ENCODE peak calls at places on chromosome 6, in six cellular contexts. E is heart left ventricle, C is Peyer's patch, I is prostate gland, M is uterus, B is body of pancreas. Q is an unnamed sample. For H3K4me1, the result is how much of the 10 kb centered on the place peaks cover.

GRCh38 chr6:157556671-157557430 is 175.9 kb downstream of the ZDHHC14 start:
- DNase-seq in B (peak), I (peak), C (peak), E (no peak), M (no peak), Q (no peak)

GRCh38 chr6:22250486-22250885 is 46.4 kb downstream of the PRL start:
- DNase-seq in M (no peak), C (no peak), B (no peak), I (no peak), E (no peak), Q (no peak)

GRCh38 chr6:118574051-118574865 is 26.2 kb downstream of the PLN start:
- DNase-seq in M (no peak), C (no peak), E (no peak), I (no peak), B (no peak), Q (no peak)

GRCh38 chr6:12232339-12232738 is 57.8 kb upstream of the EDN1 start:
- DNase-seq in C (no peak), M (no peak), B (no peak), E (no peak), I (no peak), Q (no peak)

GRCh38 chr6:3017304-3017703 is 17.6 kb downstream of the NQO2 start:
- DNase-seq in C (no peak), I (no peak), B (no peak), M (no peak), E (no peak), Q (no peak)

GRCh38 chr6:128710305-128710704 is 172.6 kb upstream of the LAMA2 start:
- DNase-seq in B (no peak), C (no peak), M (no peak), I (no peak), E (no peak), Q (no peak)

GRCh38 chr6:16392010-16392409 is 153.6 kb downstream of the GMPR start:
- DNase-seq in E (no peak), C (no peak), I (no peak), B (no peak), M (no peak), Q (no peak)

GRCh38 chr6:20260360-20260759 is 48.1 kb upstream of the MBOAT1 start:
- DNase-seq in M (no peak), C (no peak), I (no peak), B (no peak), E (no peak), Q (no peak)

GRCh38 chr6:110814488-110815259 is 595 bp downstream of the CDK19 start:
- DNase-seq in C (peak), B (peak), I (no peak), M (peak), E (peak), Q (peak)

GRCh38 chr6:39430968-39431523 is 108.5 kb upstream of the KCNK16 start:
- DNase-seq in C (peak), I (peak), M (peak), B (no peak), E (peak), Q (peak)

GRCh38 chr6:170160031-170160627 is 130.7 kb downstream of the DLL1 start:
- DNase-seq in C (no peak), B (no peak), M (no peak), I (no peak), E (no peak), Q (no peak)

GRCh38 chr6:116370328-116370716 is 425 bp upstream of the DSE start:
- DNase-seq in C (peak), B (no peak), I (peak), M (no peak), E (no peak), Q (no peak)

GRCh38 chr6:22399693-22400092 is 102.9 kb upstream of the PRL start:
- DNase-seq in B (no peak), I (no peak), M (no peak), E (no peak), C (no peak), Q (no peak)

GRCh38 chr6:25061289-25061945 is 125.7 kb upstream of the RIPOR2 start:
- DNase-seq in B (no peak), I (no peak), M (no peak), C (no peak), E (no peak), Q (no peak)

GRCh38 chr6:27442932-27443331 is 30.0 kb downstream of the ZNF184 start:
- DNase-seq in M (no peak), I (no peak), C (no peak), B (no peak), E (no peak), Q (no peak)

GRCh38 chr6:169890049-169890448 is 138.6 kb downstream of the ERMARD start:
- DNase-seq in B (no peak), C (no peak), E (no peak), I (no peak), M (no peak), Q (no peak)

GRCh38 chr6:26045939-26046368 is 41.3 kb upstream of the HFE start:
- DNase-seq in C (no peak), M (no peak), B (no peak), E (no peak), I (no peak), Q (no peak)

GRCh38 chr6:125906158-125906998 is 50.2 kb upstream of the HINT3 start:
- DNase-seq in B (peak), I (no peak), E (no peak), M (no peak), C (peak), Q (no peak)

GRCh38 chr6:87900160-87900698 is 147.4 kb upstream of the SPACA1 start:
- DNase-seq in B (no peak), M (no peak), E (no peak), I (no peak), C (no peak), Q (no peak)

GRCh38 chr6:138246650-138247440 is 28.6 kb upstream of the PBOV1 start:
- DNase-seq in C (no peak), M (no peak), B (no peak), I (no peak), E (no peak), Q (no peak)

GRCh38 chr6:40319124-40319523 is 268.0 kb downstream of the LRFN2 start:
- DNase-seq in E (no peak), M (no peak), B (no peak), I (no peak), C (no peak), Q (no peak)

GRCh38 chr6:138944412-138944811 is 43.6 kb downstream of the REPS1 start:
- DNase-seq in C (no peak), M (no peak), I (no peak), B (no peak), E (no peak), Q (no peak)

GRCh38 chr6:47116616-47117015 is 74.5 kb upstream of the ADGRF1 start:
- DNase-seq in B (no peak), M (no peak), C (no peak), I (no peak), E (no peak), Q (no peak)

GRCh38 chr6:57108691-57109090 is 18.7 kb downstream of the ZNF451 start:
- DNase-seq in I (no peak), B (no peak), M (no peak), E (no peak), C (no peak), Q (no peak)

GRCh38 chr6:129500958-129501381 is 209.0 kb downstream of the ARHGAP18 start:
- DNase-seq in M (no peak), B (no peak), I (no peak), E (no peak), C (no peak), Q (no peak)

GRCh38 chr6:108622601-108623335 is 62.1 kb downstream of the FOXO3 start:
- DNase-seq in C (no peak), I (no peak), B (peak), M (peak), E (no peak), Q (peak)

GRCh38 chr6:162409986-162410715 is 317.4 kb downstream of the PRKN start:
- DNase-seq in B (no peak), E (no peak), I (no peak), M (no peak), C (no peak), Q (no peak)

GRCh38 chr6:39296745-39297640 is 17.2 kb downstream of the KCNK17 start:
- DNase-seq in M (peak), C (no peak), E (peak), I (no peak), B (no peak), Q (peak)

GRCh38 chr6:155314773-155315515 is 660 bp upstream of the TFB1M start:
- DNase-seq in M (peak), E (peak), C (peak), I (no peak), B (peak), Q (peak)

GRCh38 chr6:150250826-150251225 is 108.0 kb downstream of the PPP1R14C start:
- DNase-seq in C (no peak), E (no peak), B (no peak), M (no peak), I (peak), Q (no peak)

GRCh38 chr6:152472325-152472724 is 164.8 kb downstream of the SYNE1 start:
- DNase-seq in B (no peak), M (no peak), I (no peak), E (no peak), C (no peak), Q (no peak)

GRCh38 chr6:3162565-3163247 is 5.4 kb upstream of the TUBB2A start:
- DNase-seq in M (peak), I (peak), E (peak), B (peak), C (peak), Q (peak)

GRCh38 chr6:124903797-124904196 is 58.4 kb upstream of the RNF217 start:
- DNase-seq in I (no peak), M (no peak), B (no peak), C (no peak), E (no peak), Q (no peak)

GRCh38 chr6:24891004-24891403 is 44.8 kb downstream of the RIPOR2 start:
- DNase-seq in C (no peak), B (no peak), E (no peak), I (no peak), M (no peak), Q (no peak)

GRCh38 chr6:6654599-6655575 is 66.4 kb downstream of the LY86 start:
- DNase-seq in B (peak), M (no peak), E (peak), I (no peak), C (no peak), Q (no peak)

GRCh38 chr6:2263896-2264295 is 18.5 kb upstream of the GMDS start:
- DNase-seq in I (no peak), B (no peak), E (no peak), M (no peak), C (no peak), Q (no peak)

GRCh38 chr6:118775381-118775780 is 118.6 kb upstream of the ASF1A start:
- DNase-seq in I (no peak), C (no peak), M (no peak), E (no peak), B (no peak), Q (no peak)

GRCh38 chr6:80725156-80725930 is 618.9 kb downstream of the BCKDHB start:
- DNase-seq in I (no peak), B (no peak), E (no peak), C (no peak), M (no peak), Q (no peak)

GRCh38 chr6:140774080-140774505 is 1358.6 kb upstream of the GJE1 start:
- DNase-seq in B (peak), I (no peak), E (peak), C (no peak), M (no peak), Q (no peak)

GRCh38 chr6:129866688-129867087 is 5.6 kb upstream of the TMEM244 start:
- DNase-seq in E (no peak), C (no peak), B (no peak), I (no peak), M (no peak), Q (no peak)

DNA sequence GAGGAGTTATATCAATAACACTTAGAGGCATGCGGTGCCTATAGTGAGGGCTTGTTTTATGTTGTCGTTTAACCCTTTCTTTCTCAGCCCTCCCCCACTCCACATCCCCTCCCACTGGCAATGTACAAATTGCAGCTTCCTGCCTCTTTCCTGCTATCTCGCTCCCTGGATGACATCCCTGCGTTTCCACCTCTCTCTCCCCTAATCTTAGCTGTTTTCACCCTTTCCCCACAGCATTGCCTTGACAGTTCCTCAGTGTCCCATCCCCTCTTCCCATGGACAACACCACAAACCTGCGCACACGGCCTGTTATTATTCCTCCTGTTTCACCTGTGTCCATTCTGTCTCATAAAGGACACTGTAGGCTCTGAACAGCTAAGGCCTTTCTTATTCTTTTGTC is 34.5 kb downstream of the MYB start:
- DNase-seq in C (no peak), I (no peak), E (no peak), B (no peak), M (no peak), Q (no peak)
- TF ChIP-seq POLR2A in C (no peak), I (no peak), E (no peak), B (no peak), M (no peak), Q (no peak)

GRCh38 chr6:131951576-131952230 is 531 bp upstream of the CCN2 start:
- DNase-seq in M (no peak), I (no peak), C (no peak), E (no peak), B (no peak), Q (no peak)
- H3K4me1 ChIP-seq in M (under half), I (under half), C (under half), E (under half), B (under half), Q (under half)

GRCh38 chr6:31465718-31466117 is 32.2 kb upstream of the MICB start:
- DNase-seq in B (no peak), M (no peak), C (no peak), I (no peak), E (no peak), Q (no peak)

GRCh38 chr6:31465185-31465536 is 32.8 kb upstream of the MICB start:
- DNase-seq in C (no peak), I (no peak), B (no peak), E (no peak), M (no peak), Q (peak)

GRCh38 chr6:31466466-31466865 is 31.5 kb upstream of the MICB start:
- DNase-seq in M (no peak), B (no peak), I (no peak), C (no peak), E (no peak), Q (no peak)

GRCh38 chr6:31468316-31468715 is 29.6 kb upstream of the MICB start:
- DNase-seq in C (no peak), E (no peak), B (no peak), I (no peak), M (no peak), Q (no peak)

GRCh38 chr6:31467151-31467550 is 30.8 kb upstream of the MICB start:
- DNase-seq in B (no peak), C (no peak), E (no peak), I (no peak), M (no peak), Q (no peak)
- TF ChIP-seq POLR2A in B (no peak), C (no peak), E (no peak), I (no peak), M (no peak), Q (no peak)

GRCh38 chr6:9112548-9112947 is 677.2 kb upstream of the SLC35B3 start:
- DNase-seq in B (no peak), C (no peak), M (no peak), E (no peak), I (no peak), Q (no peak)
- H3K4me1 ChIP-seq in B (under half), C (under half), M (under half), E (under half), I (under half), Q (under half)

DNA sequence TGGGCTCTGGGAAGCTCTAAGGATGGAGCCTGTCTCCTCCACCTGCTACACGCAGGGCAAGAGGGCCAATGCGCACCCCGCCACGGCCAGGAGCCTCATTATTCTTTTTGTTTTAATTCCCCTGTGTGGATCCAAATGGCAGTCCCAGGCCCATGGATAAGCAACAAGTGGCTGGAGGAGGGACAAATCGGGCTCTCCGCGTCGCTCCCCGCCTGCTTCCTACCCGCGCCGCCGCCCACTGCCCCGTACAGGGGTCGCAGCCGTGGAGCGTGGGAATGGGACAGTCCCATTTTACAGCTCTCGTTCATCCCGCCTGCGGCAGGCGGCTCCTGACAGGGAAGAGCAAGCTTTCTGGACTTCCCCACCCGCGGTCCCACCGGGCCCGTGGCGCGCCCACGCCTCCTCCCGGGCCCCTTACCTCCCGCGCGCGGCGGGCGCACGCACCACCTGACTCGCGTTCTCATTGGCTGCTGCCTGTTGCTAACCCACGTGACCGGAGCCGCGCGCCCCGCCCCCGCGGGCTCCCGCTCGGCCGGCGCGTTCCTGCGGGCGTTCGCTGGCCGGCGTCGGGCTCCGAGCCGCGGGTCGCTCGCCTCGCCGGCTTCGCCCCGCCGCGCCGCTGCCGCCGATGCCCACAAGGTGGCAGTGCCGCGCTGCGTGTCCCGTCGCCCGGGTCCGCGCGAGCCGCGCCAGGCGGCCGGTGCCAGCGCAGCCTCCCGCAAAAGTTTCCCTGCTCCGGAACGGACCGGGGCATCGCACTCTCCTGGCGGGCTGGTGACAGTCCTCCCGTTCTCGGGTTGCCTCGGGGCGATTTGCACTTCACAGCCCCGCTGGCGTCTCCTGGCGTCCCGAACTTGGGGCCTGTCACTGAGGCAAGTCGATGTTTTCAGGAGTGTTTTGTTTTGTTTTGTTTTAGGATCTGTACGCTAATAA is 93.4 kb downstream of the CD83 start:
- DNase-seq in E (peak), B (peak), I (peak), M (peak), C (peak), Q (peak)
- TF ChIP-seq POLR2A in E (no peak), B (no peak), I (peak), M (peak), C (peak), Q (no peak)